ENCODE peak calls at places on chromosomes 7 and 10, in nine cellular contexts. One of them, this sample, is unnamed.

GRCh38 chr7:105496501-105496900 is 25.6 kb downstream of the PUS7 start:
- DNase-seq in lower lobe of right lung: no peak
- DNase-seq in CD8-positive, alpha-beta memory T cell: no peak
- DNase-seq in tibial nerve: no peak
- DNase-seq in IMR-90: peak; percentile 71
- DNase-seq in gastrocnemius medialis: no peak
- DNase-seq in mammary epithelial cell: peak; percentile 3
- DNase-seq in trophoblast cell: peak; percentile 41
- DNase-seq in ovary: no peak
- DNase-seq in this sample: no peak

GRCh38 chr7:157483515-157483914 is 146.7 kb downstream of the DNAJB6 start:
- DNase-seq in tibial nerve: no peak
- DNase-seq in IMR-90: no peak
- DNase-seq in lower lobe of right lung: no peak
- DNase-seq in trophoblast cell: no peak
- DNase-seq in gastrocnemius medialis: no peak
- DNase-seq in CD8-positive, alpha-beta memory T cell: no peak
- DNase-seq in mammary epithelial cell: no peak
- DNase-seq in ovary: no peak
- DNase-seq in this sample: no peak

GRCh38 chr10:18179901-18180300 is 39.7 kb downstream of the CACNB2 start:
- DNase-seq in ovary: no peak
- DNase-seq in gastrocnemius medialis: no peak
- DNase-seq in mammary epithelial cell: no peak
- DNase-seq in lower lobe of right lung: no peak
- DNase-seq in CD8-positive, alpha-beta memory T cell: no peak
- DNase-seq in tibial nerve: no peak
- DNase-seq in IMR-90: peak; percentile 87
- DNase-seq in trophoblast cell: no peak
- DNase-seq in this sample: no peak

GRCh38 chr7:132066776-132067175 is 509.5 kb downstream of the PLXNA4 start:
- DNase-seq in CD8-positive, alpha-beta memory T cell: no peak
- DNase-seq in mammary epithelial cell: no peak
- DNase-seq in gastrocnemius medialis: peak; percentile 46
- DNase-seq in ovary: peak; percentile 57
- DNase-seq in lower lobe of right lung: no peak
- DNase-seq in trophoblast cell: no peak
- DNase-seq in IMR-90: peak; percentile 48
- DNase-seq in tibial nerve: no peak
- DNase-seq in this sample: no peak

GRCh38 chr10:102628451-102628911 is 15.8 kb upstream of the TRIM8 start:
- DNase-seq in mammary epithelial cell: peak; percentile 53
- DNase-seq in ovary: peak; percentile 69
- DNase-seq in CD8-positive, alpha-beta memory T cell: no peak
- DNase-seq in trophoblast cell: peak; percentile 51
- DNase-seq in lower lobe of right lung: peak; percentile 69
- DNase-seq in IMR-90: no peak
- DNase-seq in gastrocnemius medialis: no peak
- DNase-seq in tibial nerve: peak; percentile 47
- DNase-seq in this sample: no peak

GRCh38 chr7:2110586-2111396 is 122.0 kb downstream of the MAD1L1 start:
- DNase-seq in CD8-positive, alpha-beta memory T cell: no peak
- DNase-seq in gastrocnemius medialis: no peak
- DNase-seq in tibial nerve: no peak
- DNase-seq in lower lobe of right lung: no peak
- DNase-seq in trophoblast cell: no peak
- DNase-seq in IMR-90: peak; percentile 23
- DNase-seq in ovary: no peak
- DNase-seq in mammary epithelial cell: no peak
- DNase-seq in this sample: no peak

GRCh38 chr7:1087462-1087809 is 477 bp upstream of the GPER1 start:
- DNase-seq in ovary: no peak
- DNase-seq in gastrocnemius medialis: no peak
- DNase-seq in IMR-90: peak; percentile 44
- DNase-seq in tibial nerve: no peak
- DNase-seq in CD8-positive, alpha-beta memory T cell: no peak
- DNase-seq in mammary epithelial cell: no peak
- DNase-seq in lower lobe of right lung: no peak
- DNase-seq in trophoblast cell: peak; percentile 22
- DNase-seq in this sample: no peak

GRCh38 chr10:104026762-104027161 is 58.9 kb downstream of the COL17A1 start:
- DNase-seq in trophoblast cell: no peak
- DNase-seq in tibial nerve: no peak
- DNase-seq in CD8-positive, alpha-beta memory T cell: no peak
- DNase-seq in gastrocnemius medialis: no peak
- DNase-seq in IMR-90: no peak
- DNase-seq in ovary: no peak
- DNase-seq in lower lobe of right lung: no peak
- DNase-seq in mammary epithelial cell: no peak
- DNase-seq in this sample: no peak

GRCh38 chr10:106175760-106176377 is 988.6 kb downstream of the SORCS1 start:
- DNase-seq in lower lobe of right lung: no peak
- DNase-seq in gastrocnemius medialis: no peak
- DNase-seq in IMR-90: no peak
- DNase-seq in trophoblast cell: no peak
- DNase-seq in CD8-positive, alpha-beta memory T cell: no peak
- DNase-seq in mammary epithelial cell: peak; percentile 8
- DNase-seq in ovary: no peak
- DNase-seq in tibial nerve: no peak
- DNase-seq in this sample: peak; percentile 4

GRCh38 chr7:107751113-107751512 is 7.2 kb downstream of the CBLL1 start:
- DNase-seq in trophoblast cell: no peak
- DNase-seq in tibial nerve: no peak
- DNase-seq in CD8-positive, alpha-beta memory T cell: no peak
- DNase-seq in IMR-90: no peak
- DNase-seq in gastrocnemius medialis: no peak
- DNase-seq in lower lobe of right lung: no peak
- DNase-seq in ovary: no peak
- DNase-seq in mammary epithelial cell: no peak
- DNase-seq in this sample: no peak

GRCh38 chr7:131219277-131220041 is 108.2 kb upstream of the MKLN1 start:
- DNase-seq in lower lobe of right lung: peak; percentile 62
- DNase-seq in CD8-positive, alpha-beta memory T cell: no peak
- DNase-seq in ovary: no peak
- DNase-seq in IMR-90: no peak
- DNase-seq in trophoblast cell: no peak
- DNase-seq in mammary epithelial cell: no peak
- DNase-seq in tibial nerve: peak; percentile 56
- DNase-seq in gastrocnemius medialis: peak; percentile 40
- DNase-seq in this sample: no peak

GRCh38 chr7:36658603-36659516 is 65.4 kb downstream of the AOAH start:
- DNase-seq in CD8-positive, alpha-beta memory T cell: no peak
- DNase-seq in gastrocnemius medialis: no peak
- DNase-seq in IMR-90: peak; percentile 94
- DNase-seq in mammary epithelial cell: peak; percentile 97
- DNase-seq in trophoblast cell: peak; percentile 85
- DNase-seq in tibial nerve: peak; percentile 23
- DNase-seq in lower lobe of right lung: no peak
- DNase-seq in ovary: no peak
- DNase-seq in this sample: no peak

GRCh38 chr10:44853148-44853734 is 57.9 kb upstream of the TMEM72 start:
- DNase-seq in tibial nerve: no peak
- DNase-seq in lower lobe of right lung: no peak
- DNase-seq in IMR-90: peak; percentile 47
- DNase-seq in trophoblast cell: no peak
- DNase-seq in CD8-positive, alpha-beta memory T cell: no peak
- DNase-seq in ovary: no peak
- DNase-seq in gastrocnemius medialis: no peak
- DNase-seq in mammary epithelial cell: no peak
- DNase-seq in this sample: no peak

GRCh38 chr10:59222788-59223187 is 46.3 kb downstream of the PHYHIPL start:
- DNase-seq in gastrocnemius medialis: no peak
- DNase-seq in IMR-90: peak; percentile 5
- DNase-seq in ovary: no peak
- DNase-seq in tibial nerve: no peak
- DNase-seq in CD8-positive, alpha-beta memory T cell: no peak
- DNase-seq in trophoblast cell: no peak
- DNase-seq in mammary epithelial cell: no peak
- DNase-seq in lower lobe of right lung: no peak
- DNase-seq in this sample: no peak

GRCh38 chr7:152140560-152140959 is 115.1 kb downstream of the GALNT11 start:
- DNase-seq in IMR-90: no peak
- DNase-seq in ovary: no peak
- DNase-seq in gastrocnemius medialis: no peak
- DNase-seq in tibial nerve: no peak
- DNase-seq in CD8-positive, alpha-beta memory T cell: no peak
- DNase-seq in lower lobe of right lung: no peak
- DNase-seq in mammary epithelial cell: no peak
- DNase-seq in trophoblast cell: no peak
- DNase-seq in this sample: no peak
- H3K36me3 ChIP-seq in IMR-90: peaks cover 47% of the 10 kb centered on the region
- H3K36me3 ChIP-seq in ovary: no peaks in the 10 kb centered on the region
- H3K36me3 ChIP-seq in gastrocnemius medialis: peaks cover 84% of the 10 kb centered on the region
- H3K36me3 ChIP-seq in tibial nerve: peaks cover 20% of the 10 kb centered on the region
- H3K36me3 ChIP-seq in CD8-positive, alpha-beta memory T cell: peaks cover 22% of the 10 kb centered on the region
- H3K36me3 ChIP-seq in lower lobe of right lung: peaks cover 100% of the 10 kb centered on the region
- H3K36me3 ChIP-seq in mammary epithelial cell: peaks cover 27% of the 10 kb centered on the region
- H3K36me3 ChIP-seq in trophoblast cell: peaks cover 18% of the 10 kb centered on the region
- H3K36me3 ChIP-seq in this sample: peaks cover 51% of the 10 kb centered on the region

GRCh38 chr7:5766321-5766761 is 15.1 kb downstream of the RNF216 start:
- DNase-seq in IMR-90: peak; percentile 81
- DNase-seq in gastrocnemius medialis: no peak
- DNase-seq in tibial nerve: no peak
- DNase-seq in trophoblast cell: no peak
- DNase-seq in mammary epithelial cell: no peak
- DNase-seq in CD8-positive, alpha-beta memory T cell: no peak
- DNase-seq in lower lobe of right lung: no peak
- DNase-seq in ovary: no peak
- DNase-seq in this sample: no peak
- H3K27ac ChIP-seq in IMR-90: peak overlapping the region; percentile 79
- H3K27ac ChIP-seq in gastrocnemius medialis: no peak overlapping the region
- H3K27ac ChIP-seq in tibial nerve: no peak overlapping the region
- H3K27ac ChIP-seq in trophoblast cell: no peak overlapping the region
- H3K27ac ChIP-seq in mammary epithelial cell: no peak overlapping the region
- H3K27ac ChIP-seq in CD8-positive, alpha-beta memory T cell: no peak overlapping the region
- H3K27ac ChIP-seq in lower lobe of right lung: no peak overlapping the region
- H3K27ac ChIP-seq in ovary: no peak overlapping the region
- H3K27ac ChIP-seq in this sample: no peak overlapping the region

GRCh38 chr10:124691448-124692435 is 52.4 kb downstream of the FAM53B start:
- DNase-seq in gastrocnemius medialis: no peak
- DNase-seq in lower lobe of right lung: no peak
- DNase-seq in IMR-90: no peak
- DNase-seq in ovary: no peak
- DNase-seq in trophoblast cell: no peak
- DNase-seq in tibial nerve: no peak
- DNase-seq in CD8-positive, alpha-beta memory T cell: no peak
- DNase-seq in mammary epithelial cell: no peak
- DNase-seq in this sample: no peak
- H3K4me1 ChIP-seq in gastrocnemius medialis: peaks cover 63% of the 10 kb centered on the region
- H3K4me1 ChIP-seq in lower lobe of right lung: peaks cover 57% of the 10 kb centered on the region
- H3K4me1 ChIP-seq in IMR-90: no peaks in the 10 kb centered on the region
- H3K4me1 ChIP-seq in ovary: peaks cover 13% of the 10 kb centered on the region
- H3K4me1 ChIP-seq in trophoblast cell: peaks cover 11% of the 10 kb centered on the region
- H3K4me1 ChIP-seq in tibial nerve: no peaks in the 10 kb centered on the region
- H3K4me1 ChIP-seq in CD8-positive, alpha-beta memory T cell: peaks cover 79% of the 10 kb centered on the region
- H3K4me1 ChIP-seq in mammary epithelial cell: peaks cover 15% of the 10 kb centered on the region
- H3K4me1 ChIP-seq in this sample: peaks cover 87% of the 10 kb centered on the region

GRCh38 chr7:99047526-99048077 is 96.3 kb downstream of the SMURF1 start:
- DNase-seq in ovary: no peak
- DNase-seq in mammary epithelial cell: no peak
- DNase-seq in trophoblast cell: no peak
- DNase-seq in gastrocnemius medialis: no peak
- DNase-seq in lower lobe of right lung: no peak
- DNase-seq in CD8-positive, alpha-beta memory T cell: no peak
- DNase-seq in IMR-90: no peak
- DNase-seq in tibial nerve: no peak
- DNase-seq in this sample: no peak
- H3K36me3 ChIP-seq in ovary: no peaks in the 10 kb centered on the region
- H3K36me3 ChIP-seq in mammary epithelial cell: peaks cover 47% of the 10 kb centered on the region
- H3K36me3 ChIP-seq in trophoblast cell: peaks cover 35% of the 10 kb centered on the region
- H3K36me3 ChIP-seq in gastrocnemius medialis: peaks cover 95% of the 10 kb centered on the region
- H3K36me3 ChIP-seq in lower lobe of right lung: peaks cover 100% of the 10 kb centered on the region
- H3K36me3 ChIP-seq in CD8-positive, alpha-beta memory T cell: peaks cover 44% of the 10 kb centered on the region
- H3K36me3 ChIP-seq in IMR-90: peaks cover 62% of the 10 kb centered on the region
- H3K36me3 ChIP-seq in tibial nerve: peaks cover 16% of the 10 kb centered on the region
- H3K36me3 ChIP-seq in this sample: peaks cover 90% of the 10 kb centered on the region

GRCh38 chr7:17368856-17369520 is 70.5 kb downstream of the AHR start:
- DNase-seq in trophoblast cell: peak; percentile 31
- DNase-seq in IMR-90: peak; percentile 13
- DNase-seq in gastrocnemius medialis: no peak
- DNase-seq in tibial nerve: no peak
- DNase-seq in mammary epithelial cell: no peak
- DNase-seq in lower lobe of right lung: no peak
- DNase-seq in ovary: no peak
- DNase-seq in CD8-positive, alpha-beta memory T cell: no peak
- DNase-seq in this sample: no peak
- H3K27ac ChIP-seq in trophoblast cell: no peak overlapping the region
- H3K27ac ChIP-seq in IMR-90: peak overlapping the region; percentile 85
- H3K27ac ChIP-seq in gastrocnemius medialis: no peak overlapping the region
- H3K27ac ChIP-seq in tibial nerve: no peak overlapping the region
- H3K27ac ChIP-seq in mammary epithelial cell: peak overlapping the region; percentile 97
- H3K27ac ChIP-seq in lower lobe of right lung: peak overlapping the region; percentile 78
- H3K27ac ChIP-seq in ovary: peak overlapping the region; percentile 34
- H3K27ac ChIP-seq in CD8-positive, alpha-beta memory T cell: no peak overlapping the region
- H3K27ac ChIP-seq in this sample: no peak overlapping the region

GRCh38 chr7:123714296-123715080 is 34.3 kb downstream of the WASL start:
- DNase-seq in mammary epithelial cell: peak; percentile 18
- DNase-seq in CD8-positive, alpha-beta memory T cell: no peak
- DNase-seq in ovary: no peak
- DNase-seq in lower lobe of right lung: no peak
- DNase-seq in gastrocnemius medialis: no peak
- DNase-seq in IMR-90: peak; percentile 24
- DNase-seq in trophoblast cell: no peak
- DNase-seq in tibial nerve: no peak
- DNase-seq in this sample: no peak
- H3K4me1 ChIP-seq in mammary epithelial cell: peaks cover 35% of the 10 kb centered on the region
- H3K4me1 ChIP-seq in CD8-positive, alpha-beta memory T cell: peaks cover 30% of the 10 kb centered on the region
- H3K4me1 ChIP-seq in ovary: peaks cover 3% of the 10 kb centered on the region
- H3K4me1 ChIP-seq in lower lobe of right lung: peaks cover 45% of the 10 kb centered on the region
- H3K4me1 ChIP-seq in gastrocnemius medialis: peaks cover 34% of the 10 kb centered on the region
- H3K4me1 ChIP-seq in IMR-90: peaks cover 16% of the 10 kb centered on the region
- H3K4me1 ChIP-seq in trophoblast cell: no peaks in the 10 kb centered on the region
- H3K4me1 ChIP-seq in tibial nerve: no peaks in the 10 kb centered on the region
- H3K4me1 ChIP-seq in this sample: peaks cover 38% of the 10 kb centered on the region

GRCh38 chr7:6403907-6404306 is 43.8 kb downstream of the DAGLB start:
- DNase-seq in gastrocnemius medialis: no peak
- DNase-seq in trophoblast cell: no peak
- DNase-seq in IMR-90: no peak
- DNase-seq in CD8-positive, alpha-beta memory T cell: no peak
- DNase-seq in ovary: no peak
- DNase-seq in tibial nerve: no peak
- DNase-seq in mammary epithelial cell: peak; percentile 82
- DNase-seq in lower lobe of right lung: no peak
- DNase-seq in this sample: no peak
- H3K36me3 ChIP-seq in gastrocnemius medialis: peaks cover 64% of the 10 kb centered on the region
- H3K36me3 ChIP-seq in trophoblast cell: peaks cover 55% of the 10 kb centered on the region
- H3K36me3 ChIP-seq in IMR-90: peaks cover 70% of the 10 kb centered on the region
- H3K36me3 ChIP-seq in CD8-positive, alpha-beta memory T cell: peaks cover 25% of the 10 kb centered on the region
- H3K36me3 ChIP-seq in ovary: no peaks in the 10 kb centered on the region
- H3K36me3 ChIP-seq in tibial nerve: no peaks in the 10 kb centered on the region
- H3K36me3 ChIP-seq in mammary epithelial cell: peaks cover 25% of the 10 kb centered on the region
- H3K36me3 ChIP-seq in lower lobe of right lung: peaks cover 98% of the 10 kb centered on the region
- H3K36me3 ChIP-seq in this sample: peaks cover 64% of the 10 kb centered on the region

GRCh38 chr10:24720096-24720495 is 3.6 kb downstream of the ARHGAP21 start:
- DNase-seq in gastrocnemius medialis: no peak
- DNase-seq in trophoblast cell: no peak
- DNase-seq in IMR-90: no peak
- DNase-seq in mammary epithelial cell: peak; percentile 36
- DNase-seq in tibial nerve: no peak
- DNase-seq in ovary: no peak
- DNase-seq in CD8-positive, alpha-beta memory T cell: no peak
- DNase-seq in lower lobe of right lung: no peak
- DNase-seq in this sample: no peak
- H3K27ac ChIP-seq in gastrocnemius medialis: no peak overlapping the region
- H3K27ac ChIP-seq in trophoblast cell: no peak overlapping the region
- H3K27ac ChIP-seq in IMR-90: peak overlapping the region; percentile 45
- H3K27ac ChIP-seq in mammary epithelial cell: peak overlapping the region; percentile 93
- H3K27ac ChIP-seq in tibial nerve: no peak overlapping the region
- H3K27ac ChIP-seq in ovary: no peak overlapping the region
- H3K27ac ChIP-seq in CD8-positive, alpha-beta memory T cell: peak overlapping the region; percentile 14
- H3K27ac ChIP-seq in lower lobe of right lung: no peak overlapping the region
- H3K27ac ChIP-seq in this sample: no peak overlapping the region